ENCODE peak calls at places on chromosomes 4 and X, in nine cellular contexts. V, T, F, D, Y, N, Q, M and W are unnamed samples.

GRCh38 chr4:175066923-175067627 is 148.9 kb downstream of the ADAM29 start:
- DNase-seq in D (no peak), Q (no peak), N (no peak), Y (no peak), T (peak; percentile 39), V (no peak), F (no peak), M (no peak), W (no peak)

GRCh38 chr4:177005801-177006230 is 213.1 kb upstream of the VEGFC start:
- DNase-seq in M (no peak), V (peak; percentile 82), T (no peak), D (no peak), Q (peak; percentile 93), F (no peak), Y (peak; percentile 65), N (no peak), W (no peak)

GRCh38 chrX:12447448-12448154 is 309.3 kb downstream of the FRMPD4 start:
- DNase-seq in D (no peak), V (peak; percentile 27), M (no peak), N (no peak), F (no peak), T (no peak), Q (peak; percentile 81), Y (peak; percentile 83), W (no peak)

GRCh38 chr4:105894570-105895323 is 524 bp upstream of the NPNT start:
- DNase-seq in F (no peak), N (no peak), V (peak; percentile 8), M (peak; percentile 74), D (no peak), Y (peak; percentile 33), Q (peak; percentile 30), T (peak; percentile 76), W (no peak)

GRCh38 chr4:101102114-101102752 is 245.1 kb downstream of the PPP3CA start:
- DNase-seq in M (no peak), V (peak; percentile 68), N (peak; percentile 18), D (no peak), T (no peak), F (peak; percentile 21), Q (peak; percentile 93), Y (peak; percentile 93), W (no peak)

GRCh38 chr4:143455211-143455610 is 58.3 kb upstream of the SMARCA5 start:
- DNase-seq in F (no peak), T (no peak), V (no peak), D (no peak), Q (peak; percentile 49), N (no peak), Y (peak; percentile 43), M (no peak), W (no peak)

GRCh38 chrX:150326843-150327242 is 36.3 kb upstream of the MAMLD1 start:
- DNase-seq in D (no peak), N (no peak), F (no peak), T (no peak), Q (no peak), M (no peak), V (no peak), Y (no peak), W (no peak)

GRCh38 chrX:49041683-49042529 is 1.3 kb downstream of the TFE3 start:
- DNase-seq in D (no peak), M (no peak), N (peak; percentile 34), Y (peak; percentile 48), V (peak; percentile 55), F (no peak), Q (peak; percentile 69), T (no peak), W (no peak)

GRCh38 chr4:86633854-86634253 is 39.7 kb downstream of the PTPN13 start:
- DNase-seq in Y (no peak), M (no peak), V (no peak), N (no peak), D (no peak), Q (no peak), F (no peak), T (no peak), W (no peak)

GRCh38 chr4:167290684-167291083 is 56.4 kb upstream of the SPOCK3 start:
- DNase-seq in Y (peak; percentile 34), F (no peak), T (peak; percentile 23), D (no peak), M (no peak), Q (peak; percentile 23), N (no peak), V (no peak), W (no peak)

GRCh38 chrX:70592091-70592490 is 147.5 kb downstream of the DLG3 start:
- DNase-seq in M (no peak), Y (peak; percentile 64), Q (peak; percentile 55), T (no peak), D (no peak), F (no peak), V (peak; percentile 84), N (no peak), W (no peak)

GRCh38 chr4:7529368-7529923 is 94.7 kb upstream of the PSAPL1 start:
- DNase-seq in Y (no peak), N (no peak), D (no peak), M (no peak), F (no peak), V (no peak), Q (no peak), T (no peak), W (no peak)

GRCh38 chr4:138616775-138617174 is 374.6 kb upstream of the SLC7A11 start:
- DNase-seq in T (no peak), Q (peak; percentile 71), V (peak; percentile 62), M (no peak), Y (peak; percentile 68), F (no peak), D (no peak), N (no peak), W (no peak)

GRCh38 chr4:163941221-163941865 is 446.9 kb downstream of the TMA16 start:
- DNase-seq in D (no peak), T (no peak), Q (peak; percentile 12), N (no peak), F (no peak), Y (no peak), V (no peak), M (no peak), W (no peak)

GRCh38 chrX:37692918-37693317 is 7.3 kb downstream of the XK start:
- DNase-seq in M (no peak), N (no peak), Y (no peak), Q (peak; percentile 14), V (no peak), T (no peak), F (no peak), D (no peak), W (no peak)

GRCh38 chr4:151434183-151434860 is 25.3 kb downstream of the FHIP1A start:
- DNase-seq in V (peak; percentile 65), T (no peak), M (no peak), Y (no peak), D (no peak), Q (peak; percentile 84), N (no peak), F (no peak), W (no peak)

GRCh38 chrX:112341598-112341997 is 259.0 kb upstream of the TRPC5 start:
- DNase-seq in Q (peak; percentile 65), M (no peak), T (no peak), F (no peak), N (no peak), Y (no peak), V (peak; percentile 66), D (no peak), W (no peak)

GRCh38 chr4:108512615-108513505 is 107.5 kb upstream of the RPL34 start:
- DNase-seq in T (no peak), N (no peak), V (peak; percentile 37), Q (peak; percentile 69), D (no peak), M (no peak), F (peak; percentile 26), Y (peak; percentile 56), W (no peak)

GRCh38 chr4:43560047-43560446 is 667.5 kb downstream of the GRXCR1 start:
- DNase-seq in Y (no peak), D (no peak), V (no peak), M (no peak), T (peak; percentile 45), N (no peak), Q (no peak), F (no peak), W (no peak)

GRCh38 chrX:13937370-13938052 is 92.2 kb downstream of the GEMIN8 start:
- DNase-seq in Y (peak; percentile 60), M (no peak), F (no peak), V (peak; percentile 12), Q (peak; percentile 78), N (no peak), T (no peak), D (no peak), W (no peak)

DNA sequence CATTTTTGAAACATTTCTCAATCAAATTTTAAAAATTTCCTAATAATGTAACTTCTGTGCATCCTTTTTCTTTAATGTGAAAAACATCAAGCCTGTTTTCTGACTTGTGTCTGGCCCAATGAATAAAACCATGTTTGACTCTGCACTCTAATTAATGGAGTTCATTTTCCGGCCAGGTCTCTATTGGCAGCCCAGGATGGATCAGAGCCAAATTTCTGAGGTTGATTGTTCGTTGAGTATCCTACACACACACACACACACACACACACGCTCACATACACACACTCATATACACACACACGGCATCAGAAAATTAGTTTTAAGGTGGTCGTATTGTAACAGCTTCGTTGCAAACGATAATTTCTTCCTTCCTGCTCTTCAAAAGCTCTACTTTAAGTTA is 28.9 kb upstream of the TLL1 start:
- DNase-seq in F (no peak), M (no peak), V (no peak), D (no peak), N (no peak), T (no peak), Q (no peak), Y (no peak), W (no peak)
- H3K9me3 ChIP-seq in F (no peaks in the 10 kb centered on the region), M (no peaks in the 10 kb centered on the region), V (no peaks in the 10 kb centered on the region), D (no peaks in the 10 kb centered on the region), N (no peaks in the 10 kb centered on the region), T (no peaks in the 10 kb centered on the region), Q (no peaks in the 10 kb centered on the region), Y (no peaks in the 10 kb centered on the region), W (no peaks in the 10 kb centered on the region)

GRCh38 chr4:2472187-2472586 is 3.3 kb downstream of the RNF4 start:
- DNase-seq in D (no peak), M (no peak), V (peak; percentile 79), N (no peak), Y (no peak), F (no peak), T (no peak), Q (peak; percentile 39), W (no peak)
- H3K4me1 ChIP-seq in D (peaks cover 51% of the 10 kb centered on the region), M (no peaks in the 10 kb centered on the region), V (peaks cover 17% of the 10 kb centered on the region), N (peaks cover 32% of the 10 kb centered on the region), Y (peaks cover 14% of the 10 kb centered on the region), F (peaks cover 8% of the 10 kb centered on the region), T (peaks cover 6% of the 10 kb centered on the region), Q (no peaks in the 10 kb centered on the region), W (peaks cover 82% of the 10 kb centered on the region)

DNA sequence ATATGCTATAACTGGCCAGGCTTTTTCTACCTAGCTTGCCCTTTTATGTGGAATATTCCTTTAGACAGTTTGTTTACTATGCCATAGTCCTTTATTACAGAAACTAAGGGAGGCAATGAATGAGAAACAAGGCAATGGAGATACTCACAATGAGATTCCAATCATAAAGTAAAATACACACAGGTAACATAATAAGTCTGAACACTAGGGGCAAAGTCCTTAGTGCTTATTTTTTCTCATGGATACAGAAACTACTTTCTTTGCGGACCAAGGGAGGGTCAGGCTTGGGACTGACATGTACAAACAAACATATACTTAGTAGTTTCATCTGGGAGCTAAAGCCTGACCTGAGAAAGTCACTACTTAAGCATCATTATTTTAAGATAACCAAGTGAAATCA is 16.0 kb upstream of the UGT8 start:
- DNase-seq in F (no peak), M (no peak), T (no peak), Q (no peak), D (no peak), V (no peak), Y (no peak), N (no peak), W (no peak)
- H3K9me3 ChIP-seq in F (no peaks in the 10 kb centered on the region), M (no peaks in the 10 kb centered on the region), T (no peaks in the 10 kb centered on the region), Q (no peaks in the 10 kb centered on the region), D (no peaks in the 10 kb centered on the region), V (no peaks in the 10 kb centered on the region), Y (no peaks in the 10 kb centered on the region), N (no peaks in the 10 kb centered on the region), W (no peaks in the 10 kb centered on the region)

GRCh38 chr4:183552274-183553146 is 47.7 kb downstream of the ING2 start:
- DNase-seq in N (no peak), V (peak; percentile 11), M (no peak), Y (no peak), D (no peak), Q (no peak), F (no peak), T (no peak), W (no peak)
- H3K4me1 ChIP-seq in N (no peaks in the 10 kb centered on the region), V (no peaks in the 10 kb centered on the region), M (no peaks in the 10 kb centered on the region), Y (no peaks in the 10 kb centered on the region), D (no peaks in the 10 kb centered on the region), Q (no peaks in the 10 kb centered on the region), F (no peaks in the 10 kb centered on the region), T (no peaks in the 10 kb centered on the region), W (no peaks in the 10 kb centered on the region)